ENCODE peak calls at places on chromosomes 2 and 18, in four cellular contexts. T is sigmoid colon, M is GM23248, K is A673. R is an unnamed sample. For H3K9me3, H3K4me1 and H3K27me3, the result is how much of the 10 kb centered on the place peaks cover.

GRCh38 chr2:25159947-25160346 is 8.4 kb downstream of the POMC start:
- DNase-seq in T (no peak), M (peak), K (no peak), R (no peak)

GRCh38 chr2:186695081-186695756 is 1.4 kb downstream of the FAM171B start:
- DNase-seq in T (no peak), K (no peak), M (peak), R (no peak)

GRCh38 chr2:196783431-196784094 is 15.9 kb downstream of the GTF3C3 start:
- DNase-seq in K (no peak), M (peak), T (no peak), R (no peak)

GRCh38 chr2:72947947-72948346 is 30.6 kb downstream of the EMX1 start:
- DNase-seq in T (no peak), K (no peak), M (no peak), R (no peak)

GRCh38 chr2:29834624-29835023 is 86.8 kb downstream of the ALK start:
- DNase-seq in K (no peak), M (peak), T (no peak), R (no peak)

GRCh38 chr2:49255325-49256023 is 101.2 kb upstream of the FSHR start:
- DNase-seq in M (peak), T (no peak), K (no peak), R (no peak)

GRCh38 chr2:127161176-127162136 is 54.5 kb upstream of the BIN1 start:
- DNase-seq in K (no peak), M (no peak), T (no peak), R (no peak)

GRCh38 chr2:145842002-145842401 is 1322.1 kb upstream of the ZEB2 start:
- DNase-seq in M (peak), K (no peak), T (no peak), R (no peak)

GRCh38 chr2:234633581-234634230 is 136.8 kb upstream of the ARL4C start:
- DNase-seq in K (no peak), M (no peak), T (no peak), R (no peak)

GRCh38 chr18:12062974-12063373 is 30.7 kb upstream of the ANKRD62 start:
- DNase-seq in K (no peak), T (no peak), M (no peak), R (no peak)
- H3K9me3 ChIP-seq in K (under half), T (under half), M (under half), R (under half)

GRCh38 chr2:86300496-86300895 is 36.9 kb downstream of the REEP1 start:
- DNase-seq in K (no peak), M (no peak), T (no peak), R (no peak)

GRCh38 chr2:86304416-86304815 is 33.0 kb downstream of the REEP1 start:
- DNase-seq in K (no peak), T (no peak), M (no peak), R (no peak)

GRCh38 chr2:86301010-86301409 is 36.4 kb downstream of the REEP1 start:
- DNase-seq in K (no peak), M (no peak), T (peak), R (no peak)

GRCh38 chr2:86302320-86302719 is 35.1 kb downstream of the REEP1 start:
- DNase-seq in K (peak), T (no peak), M (no peak), R (no peak)

GRCh38 chr2:86301711-86302202 is 35.7 kb downstream of the REEP1 start:
- DNase-seq in M (no peak), T (no peak), K (no peak), R (no peak)
- H3K4me1 ChIP-seq in M (under half), T (under half), K (under half), R (under half)

GRCh38 chr2:219539926-219540678 is 3.5 kb downstream of the CHPF start:
- DNase-seq in T (no peak), M (no peak), K (no peak), R (no peak)
- H3K27me3 ChIP-seq in T (under half), M (under half), K (under half), R (under half)

GRCh38 chr2:6845312-6845711 is 20.4 kb downstream of the CMPK2 start:
- DNase-seq in T (no peak), M (peak), K (no peak), R (no peak)
- H3K9me3 ChIP-seq in T (half or more), M (under half), K (half or more), R (under half)

R was measured in naive thymus-derived CD4-positive, alpha-beta T cell.